ENCODE peak calls at places on chromosomes 7 and 10, in nine cellular contexts. I is cardiac muscle cell; N is CD8-positive, alpha-beta T cell; M is astrocyte of the spinal cord; W is tibial nerve; F is RWPE2; J is lung; E is PC-3; O is NB4. Z is an unnamed sample.

GRCh38 chr10:99694171-99694570 is 34.9 kb downstream of the ENTPD7 start:
- DNase-seq in I (no peak), N (no peak), M (peak; percentile 75), W (no peak), F (no peak), J (no peak), E (peak; percentile 12), O (no peak), Z (no peak)

GRCh38 chr7:116500071-116500853 is 724 bp downstream of the CAV2 start:
- DNase-seq in I (peak; percentile 26), N (peak; percentile 48), M (peak; percentile 69), W (peak; percentile 28), F (peak; percentile 79), J (peak; percentile 34), E (peak; percentile 64), O (no peak), Z (peak; percentile 86)

GRCh38 chr10:66882271-66882670 is 43.6 kb upstream of the LRRTM3 start:
- DNase-seq in I (no peak), N (no peak), M (no peak), W (no peak), F (no peak), J (no peak), E (no peak), O (no peak), Z (no peak)

GRCh38 chr7:96253441-96253840 is 68.5 kb downstream of the SLC25A13 start:
- DNase-seq in I (no peak), N (no peak), M (no peak), W (no peak), F (no peak), J (no peak), E (no peak), O (no peak), Z (no peak)

GRCh38 chr7:156725074-156725473 is 84.5 kb downstream of the RNF32 start:
- DNase-seq in I (no peak), N (no peak), M (peak; percentile 82), W (no peak), F (no peak), J (no peak), E (peak; percentile 89), O (no peak), Z (peak; percentile 80)

GRCh38 chr10:2839081-2839725 is 228.1 kb upstream of the PFKP start:
- DNase-seq in I (peak; percentile 68), N (no peak), M (no peak), W (peak; percentile 18), F (no peak), J (peak; percentile 42), E (peak; percentile 52), O (peak; percentile 60), Z (peak; percentile 64)

GRCh38 chr7:144027070-144027469 is 21.7 kb upstream of the OR2A5 start:
- DNase-seq in I (peak; percentile 31), N (no peak), M (peak; percentile 46), W (no peak), F (no peak), J (no peak), E (peak; percentile 52), O (peak; percentile 14), Z (peak; percentile 39)

GRCh38 chr7:36972140-36972518 is 247.8 kb upstream of the AOAH start:
- DNase-seq in I (no peak), N (no peak), M (no peak), W (no peak), F (no peak), J (no peak), E (no peak), O (peak; percentile 59), Z (no peak)

GRCh38 chr10:60270426-60270825 is 119.2 kb downstream of the ANK3 start:
- DNase-seq in I (no peak), N (no peak), M (peak; percentile 64), W (no peak), F (no peak), J (no peak), E (peak; percentile 74), O (no peak), Z (no peak)

GRCh38 chr10:70622981-70623844 is 20.7 kb upstream of the PRF1 start:
- DNase-seq in I (no peak), N (no peak), M (no peak), W (no peak), F (no peak), J (no peak), E (no peak), O (no peak), Z (no peak)

GRCh38 chr10:43960477-43960876 is 311.8 kb upstream of the ZNF32 start:
- DNase-seq in I (no peak), N (no peak), M (no peak), W (no peak), F (no peak), J (peak; percentile 25), E (no peak), O (no peak), Z (no peak)

GRCh38 chr10:43959854-43960415 is 311.3 kb upstream of the ZNF32 start:
- DNase-seq in I (no peak), N (no peak), M (no peak), W (no peak), F (no peak), J (peak; percentile 18), E (no peak), O (no peak), Z (no peak)

GRCh38 chr10:43961523-43962345 is 313.1 kb upstream of the ZNF32 start:
- DNase-seq in I (no peak), N (peak; percentile 34), M (no peak), W (no peak), F (no peak), J (peak; percentile 22), E (no peak), O (no peak), Z (no peak)

GRCh38 chr10:43962346-43963191 is 313.9 kb upstream of the ZNF32 start:
- DNase-seq in I (no peak), N (peak; percentile 42), M (peak; percentile 36), W (no peak), F (no peak), J (peak; percentile 22), E (no peak), O (no peak), Z (no peak)

GRCh38 chr10:43960981-43961380 is 312.3 kb upstream of the ZNF32 start:
- DNase-seq in I (no peak), N (no peak), M (no peak), W (peak; percentile 4), F (no peak), J (peak; percentile 10), E (no peak), O (no peak), Z (no peak)
- TF ChIP-seq CTCF in I (no peak), N (no peak), M (no peak), W (no peak), F (no peak), J (no peak), E (no peak), O (no peak), Z (no peak)

GRCh38 chr10:79069325-79070090 is 742 bp downstream of the ZMIZ1 start:
- DNase-seq in I (peak; percentile 46), N (peak; percentile 67), M (peak; percentile 38), W (no peak), F (no peak), J (no peak), E (peak; percentile 83), O (peak; percentile 69), Z (peak; percentile 46)

GRCh38 chr10:79070091-79070610 is 1.4 kb downstream of the ZMIZ1 start:
- DNase-seq in I (peak; percentile 42), N (no peak), M (no peak), W (no peak), F (no peak), J (no peak), E (peak; percentile 63), O (no peak), Z (no peak)

GRCh38 chr10:79068203-79068561 is 584 bp upstream of the ZMIZ1 start:
- DNase-seq in I (no peak), N (peak; percentile 65), M (no peak), W (no peak), F (no peak), J (no peak), E (peak; percentile 63), O (peak; percentile 55), Z (peak; percentile 33)

GRCh38 chr10:79067241-79068202 is 1.2 kb upstream of the ZMIZ1 start:
- DNase-seq in I (peak; percentile 96), N (peak; percentile 86), M (peak; percentile 96), W (peak; percentile 91), F (no peak), J (peak; percentile 90), E (peak; percentile 100), O (peak; percentile 93), Z (peak; percentile 81)

GRCh38 chr10:79068562-79069324 is at the start of gene ZMIZ1:
- DNase-seq in I (peak; percentile 93), N (peak; percentile 87), M (peak; percentile 92), W (peak; percentile 90), F (peak; percentile 91), J (peak; percentile 91), E (peak; percentile 100), O (peak; percentile 94), Z (peak; percentile 95)
- TF ChIP-seq CTCF in I (peak; percentile 11), N (no peak), M (peak; percentile 28), W (peak; percentile 49), F (peak; percentile 34), J (no peak), E (peak; percentile 57), O (no peak), Z (peak; percentile 19)

GRCh38 chr10:110016037-110016436 is 8.3 kb downstream of the ADD3 start:
- DNase-seq in I (peak; percentile 29), N (no peak), M (peak; percentile 46), W (no peak), F (no peak), J (no peak), E (peak; percentile 19), O (no peak), Z (peak; percentile 28)
- TF ChIP-seq CTCF in I (peak; percentile 24), N (peak; percentile 16), M (peak; percentile 45), W (peak; percentile 41), F (peak; percentile 58), J (no peak), E (peak; percentile 48), O (peak; percentile 10), Z (peak; percentile 41)

GRCh38 chr7:64849924-64850499 is 53.1 kb upstream of the ZNF273 start:
- DNase-seq in I (peak; percentile 0), N (no peak), M (no peak), W (no peak), F (no peak), J (no peak), E (no peak), O (no peak), Z (peak; percentile 1)

GRCh38 chr7:64853679-64854078 is 49.4 kb upstream of the ZNF273 start:
- DNase-seq in I (no peak), N (no peak), M (no peak), W (no peak), F (no peak), J (no peak), E (no peak), O (no peak), Z (no peak)

GRCh38 chr7:64854969-64855368 is 48.1 kb upstream of the ZNF273 start:
- DNase-seq in I (no peak), N (no peak), M (no peak), W (no peak), F (no peak), J (no peak), E (no peak), O (no peak), Z (no peak)

DNA sequence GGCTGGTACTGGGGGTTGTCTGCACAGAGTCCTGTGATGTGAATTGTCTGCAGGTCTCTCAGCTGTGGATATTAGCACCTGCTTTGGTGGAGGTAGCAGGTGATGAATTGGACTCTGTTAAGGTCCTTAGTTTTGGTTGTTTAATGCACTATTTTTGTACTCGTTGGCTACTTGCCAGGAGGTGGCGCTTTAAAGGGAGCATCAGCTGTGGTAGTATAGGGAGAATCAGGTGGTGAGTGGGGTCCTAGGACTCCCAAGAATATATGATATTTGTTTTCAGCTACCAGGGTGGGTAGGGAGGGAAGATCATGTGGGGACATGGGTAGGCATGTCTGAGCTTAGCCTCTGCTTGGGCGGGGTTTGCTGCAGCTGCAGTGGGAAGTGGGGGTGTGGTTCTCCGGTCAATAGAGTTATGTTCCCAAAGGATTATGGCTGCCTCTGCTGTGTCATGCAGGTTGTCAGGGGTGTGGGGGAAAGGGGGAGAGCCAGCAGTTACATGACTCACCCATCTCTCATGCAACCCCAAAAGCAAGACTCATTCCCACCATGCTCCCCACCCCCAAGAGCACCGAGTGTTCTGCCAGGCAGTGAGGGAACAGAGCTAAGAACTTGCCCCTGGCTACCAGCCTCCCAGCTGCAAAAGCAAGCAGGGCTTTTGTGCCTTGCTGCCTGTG is 53.7 kb upstream of the ZNF273 start:
- DNase-seq in I (peak; percentile 0), N (no peak), M (no peak), W (no peak), F (peak; percentile 66), J (no peak), E (peak; percentile 4), O (peak; percentile 93), Z (peak; percentile 61)
- TF ChIP-seq CTCF in I (no peak), N (no peak), M (no peak), W (no peak), F (no peak), J (no peak), E (no peak), O (peak; percentile 39), Z (no peak)